ENCODE peak calls at places on chromosomes 4 and X, in ten cellular contexts. W, D, R, E, V, U, N, H, T and Z are unnamed samples.

GRCh38 chrX:108070891-108071290 is 20.5 kb downstream of the PSMD10 start:
- DNase-seq in R (peak; percentile 10), T (peak; percentile 1), W (peak; percentile 88), E (no peak), N (no peak), U (no peak), D (no peak), V (no peak), H (no peak), Z (no peak)

GRCh38 chr4:7651461-7651921 is 216.8 kb upstream of the PSAPL1 start:
- DNase-seq in W (peak; percentile 19), N (no peak), U (no peak), R (no peak), T (no peak), V (no peak), H (no peak), D (peak; percentile 58), E (no peak), Z (no peak)

GRCh38 chr4:54566608-54567007 is 91.1 kb upstream of the KIT start:
- DNase-seq in D (no peak), E (no peak), R (no peak), N (peak; percentile 98), U (no peak), V (no peak), T (no peak), H (no peak), W (no peak), Z (no peak)

GRCh38 chrX:114798902-114799301 is 215.0 kb downstream of the HTR2C start:
- DNase-seq in D (no peak), W (no peak), V (no peak), U (no peak), N (no peak), H (peak; percentile 51), E (no peak), T (no peak), R (no peak), Z (no peak)

GRCh38 chr4:15906024-15906443 is 32.5 kb downstream of the FGFBP1 start:
- DNase-seq in W (no peak), R (peak; percentile 91), D (no peak), H (peak; percentile 15), E (no peak), V (no peak), U (no peak), N (no peak), T (no peak), Z (peak; percentile 90)

GRCh38 chr4:177302371-177303100 is 7.1 kb upstream of the NEIL3 start:
- DNase-seq in W (peak; percentile 64), N (no peak), R (no peak), E (no peak), V (no peak), U (no peak), D (no peak), H (no peak), T (peak; percentile 25), Z (no peak)

GRCh38 chr4:177509346-177509745 is 67.1 kb upstream of the AGA start:
- DNase-seq in T (no peak), R (no peak), D (no peak), U (no peak), H (no peak), V (no peak), E (no peak), W (no peak), N (no peak), Z (no peak)

GRCh38 chr4:139642364-139642763 is 23.3 kb upstream of the MGST2 start:
- DNase-seq in T (peak; percentile 42), E (no peak), H (no peak), N (no peak), V (no peak), W (peak; percentile 75), U (no peak), D (no peak), R (no peak), Z (no peak)

GRCh38 chrX:118973389-118974087 is 880 bp upstream of the LONRF3 start:
- DNase-seq in H (no peak), R (no peak), V (no peak), N (no peak), U (peak; percentile 18), E (no peak), T (no peak), D (no peak), W (no peak), Z (no peak)

GRCh38 chr4:25032126-25032525 is 1.4 kb upstream of the LGI2 start:
- DNase-seq in H (no peak), T (no peak), U (no peak), R (no peak), D (no peak), E (no peak), W (peak; percentile 5), N (no peak), V (no peak), Z (peak; percentile 5)

GRCh38 chrX:124573458-124573857 is 227.1 kb downstream of the SH2D1A start:
- DNase-seq in U (no peak), W (no peak), T (no peak), V (no peak), D (no peak), H (no peak), E (no peak), N (no peak), R (no peak), Z (no peak)

GRCh38 chrX:44071847-44072545 is 98.8 kb upstream of the NDP start:
- DNase-seq in D (no peak), E (no peak), W (peak; percentile 55), U (no peak), N (no peak), R (no peak), H (no peak), T (no peak), V (no peak), Z (peak; percentile 66)

GRCh38 chr4:64146030-64146429 is 263.2 kb downstream of the TECRL start:
- DNase-seq in H (no peak), W (no peak), U (no peak), N (no peak), D (no peak), T (no peak), V (no peak), R (no peak), E (no peak), Z (peak; percentile 5)

GRCh38 chr4:184450045-184450444 is 24.3 kb downstream of the IRF2 start:
- DNase-seq in U (no peak), W (peak; percentile 87), H (no peak), N (no peak), T (peak; percentile 56), V (no peak), R (no peak), E (no peak), D (no peak), Z (no peak)

GRCh38 chrX:45781901-45782553 is 581.4 kb upstream of the DIPK2B start:
- DNase-seq in E (no peak), N (peak; percentile 43), D (no peak), U (no peak), T (no peak), H (peak; percentile 64), R (no peak), W (peak; percentile 84), V (no peak), Z (peak; percentile 43)

GRCh38 chr4:121421594-121421993 is 40.8 kb upstream of the QRFPR start:
- DNase-seq in H (no peak), D (no peak), E (no peak), T (no peak), V (peak; percentile 26), U (no peak), R (no peak), N (peak; percentile 26), W (no peak), Z (no peak)

GRCh38 chrX:47664737-47665136 is 5.8 kb upstream of the UXT start:
- DNase-seq in R (no peak), E (no peak), D (no peak), N (no peak), V (no peak), W (peak; percentile 33), T (no peak), H (no peak), U (no peak), Z (no peak)

GRCh38 chr4:27350161-27350560 is 489.5 kb downstream of the STIM2 start:
- DNase-seq in N (no peak), R (no peak), H (no peak), D (no peak), E (no peak), V (no peak), U (no peak), T (peak; percentile 7), W (no peak), Z (no peak)

GRCh38 chr4:127759228-127759820 is 22.8 kb upstream of the HSPA4L start:
- DNase-seq in H (no peak), R (no peak), E (no peak), N (no peak), U (no peak), V (no peak), D (no peak), T (no peak), W (no peak), Z (no peak)

GRCh38 chrX:123348468-123348867 is 164.4 kb downstream of the GRIA3 start:
- DNase-seq in N (no peak), U (no peak), H (no peak), D (no peak), E (no peak), W (no peak), T (no peak), R (no peak), V (no peak), Z (no peak)

GRCh38 chrX:132909643-132910042 is 48.8 kb downstream of the HS6ST2 start:
- DNase-seq in U (no peak), R (no peak), V (no peak), W (peak; percentile 5), D (no peak), N (no peak), T (no peak), H (peak; percentile 0), E (no peak), Z (no peak)

GRCh38 chr4:76689079-76689817 is 208.7 kb downstream of the SOWAHB start:
- DNase-seq in E (peak; percentile 58), U (peak; percentile 48), W (peak; percentile 28), D (no peak), R (peak; percentile 33), N (peak; percentile 45), T (no peak), H (no peak), V (peak; percentile 45), Z (peak; percentile 47)

GRCh38 chr4:153789741-153790651 is 1.1 kb upstream of the SFRP2 start:
- DNase-seq in H (no peak), T (no peak), E (peak; percentile 20), W (no peak), D (no peak), V (no peak), U (no peak), R (no peak), N (no peak), Z (no peak)

GRCh38 chr4:42296196-42296595 is 101.1 kb upstream of the SHISA3 start:
- DNase-seq in N (no peak), W (no peak), V (no peak), D (no peak), R (no peak), T (no peak), H (no peak), U (no peak), E (no peak), Z (peak; percentile 4)

GRCh38 chr4:40984051-40984450 is 230.3 kb downstream of the APBB2 start:
- DNase-seq in E (no peak), D (no peak), R (no peak), N (no peak), U (no peak), T (no peak), V (no peak), H (no peak), W (peak; percentile 21), Z (no peak)